ENCODE peak calls at places on chromosome 18, in five cellular contexts. F is epithelial cell of proximal tubule, S is amygdala, C is WTC11, K is GM18507. J is an unnamed sample.

GRCh38 chr18:69326094-69326493 is 74.6 kb upstream of the DOK6 start:
- DNase-seq in C (no peak), F (peak), K (no peak), S (no peak), J (no peak)

GRCh38 chr18:44452346-44452745 is 228.3 kb upstream of the SETBP1 start:
- DNase-seq in F (no peak), K (no peak), C (no peak), S (no peak), J (no peak)

GRCh38 chr18:74040459-74041332 is 106.9 kb downstream of the FBXO15 start:
- DNase-seq in F (no peak), S (no peak), C (peak), K (no peak), J (peak)

GRCh38 chr18:71471963-71472725 is 1072.0 kb downstream of the CBLN2 start:
- DNase-seq in S (no peak), K (no peak), C (no peak), F (peak), J (no peak)

GRCh38 chr18:9697121-9697520 is 11.0 kb upstream of the RAB31 start:
- DNase-seq in S (no peak), F (no peak), C (no peak), K (no peak), J (no peak)

GRCh38 chr18:3902676-3903075 is 452.7 kb downstream of the TGIF1 start:
- DNase-seq in F (no peak), K (no peak), S (no peak), C (no peak), J (no peak)

GRCh38 chr18:79068299-79068945 is 772 bp upstream of the ATP9B start:
- DNase-seq in C (peak), F (no peak), K (no peak), S (no peak), J (no peak)

GRCh38 chr18:79577451-79578395 is 101.9 kb upstream of the CTDP1 start:
- DNase-seq in S (no peak), C (no peak), F (no peak), K (no peak), J (no peak)

GRCh38 chr18:36181898-36182506 is 5.3 kb upstream of the MOCOS start:
- DNase-seq in C (no peak), K (no peak), S (no peak), F (no peak), J (no peak)

GRCh38 chr18:60649816-60650215 is 277.2 kb upstream of the MC4R start:
- DNase-seq in C (no peak), F (no peak), K (no peak), S (no peak), J (no peak)

GRCh38 chr18:78144669-78145068 is 834.9 kb upstream of the SALL3 start:
- DNase-seq in K (no peak), C (no peak), S (no peak), F (no peak), J (no peak)

GRCh38 chr18:79395761-79396404 is at the start of gene NFATC1:
- DNase-seq in K (no peak), C (peak), S (no peak), F (no peak), J (no peak)

GRCh38 chr18:39938678-39939077 is 2016.4 kb upstream of the PIK3C3 start:
- DNase-seq in C (no peak), K (no peak), F (no peak), S (no peak), J (no peak)

GRCh38 chr18:13502585-13502984 is 223.8 kb downstream of the FAM210A start:
- DNase-seq in F (no peak), S (no peak), C (no peak), K (no peak), J (no peak)

GRCh38 chr18:70907673-70908072 is 618.8 kb downstream of the SOCS6 start:
- DNase-seq in C (no peak), S (no peak), F (no peak), K (no peak), J (no peak)

GRCh38 chr18:57210101-57210661 is 63.3 kb downstream of the BOD1L2 start:
- DNase-seq in S (peak), F (peak), K (no peak), C (peak), J (no peak)

GRCh38 chr18:32049393-32050161 is 31.0 kb downstream of the RNF125 start:
- DNase-seq in F (no peak), C (no peak), S (no peak), K (no peak), J (no peak)

GRCh38 chr18:73381361-73382031 is 513.7 kb upstream of the NETO1 start:
- DNase-seq in S (no peak), C (no peak), F (no peak), K (no peak), J (no peak)

GRCh38 chr18:2709316-2709715 is 53.8 kb downstream of the SMCHD1 start:
- DNase-seq in K (no peak), S (no peak), C (no peak), F (no peak), J (no peak)

GRCh38 chr18:48563027-48563426 is 24.2 kb downstream of the CTIF start:
- DNase-seq in C (no peak), K (no peak), S (no peak), F (no peak), J (no peak)

GRCh38 chr18:69261436-69261835 is 139.3 kb upstream of the DOK6 start:
- DNase-seq in K (no peak), F (peak), S (no peak), C (no peak), J (no peak)

GRCh38 chr18:49612515-49613033 is 50.7 kb downstream of the LIPG start:
- DNase-seq in F (no peak), S (no peak), K (peak), C (peak), J (peak)

GRCh38 chr18:13612111-13612997 is 114.0 kb downstream of the FAM210A start:
- DNase-seq in C (no peak), F (no peak), K (peak), S (no peak), J (peak)

GRCh38 chr18:24530630-24531111 is 70.2 kb downstream of the HRH4 start:
- DNase-seq in S (peak), C (no peak), F (peak), K (no peak), J (no peak)

GRCh38 chr18:8801263-8801901 is 96.0 kb downstream of the MTCL1 start:
- DNase-seq in C (no peak), F (no peak), K (no peak), S (no peak), J (no peak)

GRCh38 chr18:26468931-26469340 is 79.4 kb downstream of the KCTD1 start:
- DNase-seq in F (no peak), C (peak), S (no peak), K (no peak), J (no peak)

GRCh38 chr18:62209046-62209445 is 22.0 kb downstream of the RELCH start:
- DNase-seq in K (no peak), C (no peak), S (no peak), F (no peak), J (no peak)

GRCh38 chr18:59861963-59862819 is 37.6 kb upstream of the PMAIP1 start:
- DNase-seq in F (no peak), S (no peak), C (no peak), K (no peak), J (no peak)

GRCh38 chr18:24322594-24323136 is 75.0 kb downstream of the OSBPL1A start:
- DNase-seq in K (no peak), F (no peak), S (no peak), C (no peak), J (no peak)

GRCh38 chr18:9711361-9712129 is 3.4 kb downstream of the RAB31 start:
- DNase-seq in F (no peak), C (no peak), K (peak), S (no peak), J (peak)

GRCh38 chr18:56214706-56215105 is 423.7 kb downstream of the TXNL1 start:
- DNase-seq in F (no peak), K (no peak), S (no peak), C (no peak), J (no peak)

GRCh38 chr18:23134780-23135678 is at the start of gene CABLES1:
- DNase-seq in K (no peak), F (no peak), C (peak), S (peak), J (peak)

GRCh38 chr18:27577265-27577664 is 392.2 kb upstream of the CHST9 start:
- DNase-seq in C (no peak), K (no peak), S (no peak), F (no peak), J (no peak)

GRCh38 chr18:67417864-67418523 is 98.5 kb downstream of the DSEL start:
- DNase-seq in K (peak), C (no peak), F (peak), S (no peak), J (no peak)

GRCh38 chr18:75167759-75168211 is 41.2 kb downstream of the PTGR3 start:
- DNase-seq in S (no peak), F (no peak), C (no peak), K (no peak), J (no peak)